ENCODE peak calls at places on chromosomes 5 and 9, in four cellular contexts. T is gastrocnemius medialis, Y is aorta, G is Peyer's patch. U is an unnamed sample.
A peak's percentile ranks its signal among the peaks of the same experiment; 100 is the strongest.

GRCh38 chr5:172235132-172235780 is 41.3 kb downstream of the EFCAB9 start:
- DNase-seq in G (no peak), T (no peak), Y (no peak), U (no peak)

GRCh38 chr9:121743441-121744001 is 92.1 kb downstream of the DAB2IP start:
- DNase-seq in T (peak; percentile 91), Y (peak; percentile 94), G (peak; percentile 23), U (peak; percentile 93)

GRCh38 chr5:98085593-98085992 is 687.9 kb upstream of the RGMB start:
- DNase-seq in T (no peak), Y (no peak), G (no peak), U (no peak)

GRCh38 chr9:78397045-78397843 is 100.3 kb downstream of the PSAT1 start:
- DNase-seq in T (no peak), G (no peak), Y (no peak), U (no peak)

GRCh38 chr9:21060919-21061561 is 16.7 kb downstream of the IFNB1 start:
- DNase-seq in G (no peak), Y (no peak), T (no peak), U (no peak)

GRCh38 chr5:159178978-159179377 is 30.4 kb downstream of the RNF145 start:
- DNase-seq in G (no peak), T (no peak), Y (no peak), U (no peak)

GRCh38 chr9:2127486-2127885 is 112.3 kb downstream of the SMARCA2 start:
- DNase-seq in T (no peak), G (no peak), Y (no peak), U (no peak)

GRCh38 chr5:108271127-108271526 is 110.8 kb downstream of the FBXL17 start:
- DNase-seq in Y (no peak), T (no peak), G (no peak), U (no peak)

GRCh38 chr5:10192309-10192708 is 57.4 kb downstream of the ATPSCKMT start:
- DNase-seq in Y (no peak), G (no peak), T (no peak), U (no peak)

GRCh38 chr9:104984121-104984520 is 56.2 kb upstream of the ABCA1 start:
- DNase-seq in T (no peak), G (no peak), Y (no peak), U (no peak)

GRCh38 chr5:9233712-9234111 is 312.2 kb downstream of the SEMA5A start:
- DNase-seq in Y (no peak), T (no peak), G (no peak), U (no peak)

GRCh38 chr5:157820593-157821252 is 38.2 kb downstream of the CLINT1 start:
- DNase-seq in T (no peak), Y (no peak), G (no peak), U (no peak)

GRCh38 chr9:105633373-105633772 is 28.9 kb upstream of the TAL2 start:
- DNase-seq in G (no peak), T (no peak), Y (no peak), U (no peak)

GRCh38 chr9:88991066-88992030 is at the start of gene S1PR3:
- DNase-seq in Y (peak; percentile 92), T (peak; percentile 23), G (no peak), U (peak; percentile 83)

GRCh38 chr9:87686520-87687090 is 39.3 kb upstream of the CTSL start:
- DNase-seq in Y (no peak), G (no peak), T (no peak), U (no peak)
- H3K36me3 ChIP-seq in Y (no peaks in the 10 kb centered on the region), G (peaks cover 9% of the 10 kb centered on the region), T (no peaks in the 10 kb centered on the region), U (peaks cover 27% of the 10 kb centered on the region)

DNA sequence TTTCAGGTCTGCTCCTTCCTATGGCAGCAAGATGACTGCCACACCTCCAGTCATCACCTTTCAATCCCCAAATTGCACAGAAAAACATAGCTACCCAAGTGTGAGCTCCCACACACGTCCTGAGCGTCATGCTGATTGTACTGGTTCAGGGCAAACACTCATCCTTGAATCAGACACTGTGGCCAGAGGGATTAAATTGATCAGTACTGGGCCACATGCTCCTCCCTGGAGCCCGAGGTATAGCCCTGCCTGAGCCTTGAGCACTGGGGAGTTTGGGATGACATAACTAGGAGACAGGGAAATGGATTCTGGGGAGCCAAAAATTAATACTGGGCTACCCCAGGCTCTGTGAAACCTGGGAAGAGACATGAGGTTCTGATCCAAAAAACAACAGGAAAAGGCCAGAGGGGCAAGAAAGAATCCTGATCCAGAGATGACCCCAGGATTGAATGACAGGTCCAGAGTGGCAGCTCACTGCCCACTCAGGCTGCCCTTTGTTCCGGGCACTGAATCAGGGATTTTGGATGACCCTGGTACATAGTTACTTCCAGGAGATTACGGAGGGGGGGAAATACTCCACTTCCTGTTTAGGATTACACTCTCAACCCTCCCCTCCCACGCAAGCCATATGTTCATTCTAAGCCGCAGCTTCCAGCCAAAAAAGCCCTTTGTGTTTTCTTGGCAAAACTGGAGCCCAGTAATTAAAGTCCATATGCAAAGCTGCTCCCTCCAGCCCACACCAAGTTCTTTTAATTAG is 141.6 kb upstream of the SPRY4 start:
- DNase-seq in G (no peak), Y (no peak), T (no peak), U (no peak)
- H3K36me3 ChIP-seq in G (no peaks in the 10 kb centered on the region), Y (no peaks in the 10 kb centered on the region), T (no peaks in the 10 kb centered on the region), U (no peaks in the 10 kb centered on the region)

DNA sequence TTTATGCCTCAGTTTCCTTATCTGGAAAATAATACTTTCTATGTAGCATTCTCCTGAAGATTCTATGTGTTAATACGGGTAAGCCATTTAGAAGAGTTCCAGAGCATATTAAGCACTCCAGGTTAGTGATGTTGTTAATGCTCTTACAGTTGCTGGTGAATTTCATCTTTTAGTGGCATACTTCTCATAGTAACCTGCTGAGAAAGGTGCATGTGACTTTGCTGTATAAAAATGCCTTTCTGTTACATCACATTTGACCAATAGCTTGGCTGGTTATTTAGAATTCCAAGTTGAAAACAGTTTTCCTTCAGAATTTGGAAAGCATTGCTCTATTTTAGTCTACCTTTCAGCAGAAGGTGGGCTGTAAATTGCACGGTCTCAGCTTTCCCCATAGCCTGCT is 27.2 kb downstream of the GCNT1 start:
- DNase-seq in T (no peak), Y (no peak), G (no peak), U (no peak)
- H3K36me3 ChIP-seq in T (no peaks in the 10 kb centered on the region), Y (no peaks in the 10 kb centered on the region), G (no peaks in the 10 kb centered on the region), U (no peaks in the 10 kb centered on the region)

DNA sequence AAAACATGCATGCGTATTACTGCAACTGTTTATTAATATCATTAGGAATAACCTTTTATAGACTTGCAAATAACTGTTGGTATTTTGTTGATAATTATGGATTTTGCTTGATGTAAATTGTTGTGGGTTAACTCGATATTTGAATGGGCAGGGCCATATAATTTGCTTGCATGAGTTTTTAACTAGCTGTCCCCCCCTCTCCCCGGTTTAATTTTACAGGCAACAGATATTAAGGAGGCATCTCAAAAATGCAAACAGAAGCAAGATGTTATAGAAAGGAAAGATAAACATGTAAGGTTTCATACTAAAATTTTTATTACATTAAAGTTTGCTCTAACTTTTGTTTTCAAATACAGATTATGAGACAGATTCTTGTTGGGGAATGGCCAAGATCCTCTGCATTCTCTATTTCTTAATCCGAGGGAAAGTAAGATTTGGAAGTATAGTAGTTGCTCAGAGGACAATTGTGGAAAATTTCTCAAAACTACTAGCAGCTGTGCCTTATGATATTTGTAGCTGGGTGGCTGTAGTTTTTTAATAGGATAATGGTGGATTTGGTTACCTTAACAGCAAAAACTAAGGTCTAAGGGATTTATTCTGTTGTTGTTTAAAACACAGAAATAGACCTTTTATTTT is 27.3 kb downstream of the SMC5 start:
- DNase-seq in Y (no peak), T (no peak), G (no peak), U (no peak)
- H3K36me3 ChIP-seq in Y (no peaks in the 10 kb centered on the region), T (peaks cover 57% of the 10 kb centered on the region), G (peaks cover 39% of the 10 kb centered on the region), U (no peaks in the 10 kb centered on the region)

GRCh38 chr5:81638471-81638870 is 112.4 kb downstream of the SSBP2 start:
- DNase-seq in T (no peak), Y (no peak), G (no peak), U (no peak)
- H3K36me3 ChIP-seq in T (peaks cover 9% of the 10 kb centered on the region), Y (no peaks in the 10 kb centered on the region), G (no peaks in the 10 kb centered on the region), U (no peaks in the 10 kb centered on the region)

DNA sequence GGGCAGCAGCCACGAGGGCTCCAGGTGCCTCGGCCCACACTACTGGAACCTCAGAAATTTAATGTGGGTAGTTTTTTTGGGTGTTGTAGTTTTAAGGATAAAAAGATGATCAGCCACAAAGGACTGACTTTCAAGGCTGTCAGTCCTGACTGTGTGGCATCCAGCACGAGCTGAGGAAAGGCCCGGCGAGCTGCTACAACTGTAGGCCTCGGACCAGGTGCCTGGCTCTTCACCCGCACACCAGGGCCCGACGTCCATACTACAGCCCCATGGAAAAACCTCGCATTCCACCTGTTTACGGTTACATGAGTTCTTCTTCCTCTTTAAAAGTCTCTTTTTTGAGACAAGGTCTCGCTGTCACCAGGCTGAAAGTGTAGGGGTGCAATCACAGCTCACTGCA is 2.6 kb downstream of the CLPTM1L start:
- DNase-seq in G (no peak), Y (peak; percentile 45), T (no peak), U (no peak)
- H3K36me3 ChIP-seq in G (peaks cover 57% of the 10 kb centered on the region), Y (no peaks in the 10 kb centered on the region), T (peaks cover 55% of the 10 kb centered on the region), U (peaks cover 35% of the 10 kb centered on the region)

GRCh38 chr5:150649108-150649827 is 8.8 kb downstream of the SYNPO start:
- DNase-seq in G (no peak), T (peak; percentile 74), Y (peak; percentile 90), U (no peak)
- H3K36me3 ChIP-seq in G (peaks cover 46% of the 10 kb centered on the region), T (peaks cover 24% of the 10 kb centered on the region), Y (no peaks in the 10 kb centered on the region), U (peaks cover 22% of the 10 kb centered on the region)

GRCh38 chr9:128259156-128259555 is 16.7 kb downstream of the GOLGA2 start:
- DNase-seq in Y (no peak), T (no peak), G (no peak), U (no peak)
- H3K36me3 ChIP-seq in Y (peaks cover 3% of the 10 kb centered on the region), T (peaks cover 68% of the 10 kb centered on the region), G (peaks cover 82% of the 10 kb centered on the region), U (peaks cover 63% of the 10 kb centered on the region)